ENCODE peak calls at places on chromosomes 2 and 18, in six cellular contexts. X is ELF-1, A is Caki2, D is myocyte, O is NCI-H460, S is T-helper 2 cell. Y is an unnamed sample.

GRCh38 chr18:31656754-31657153 is 27.6 kb downstream of the B4GALT6 start:
- DNase-seq in A (no peak), O (no peak), X (no peak), D (no peak), S (no peak), Y (no peak)

GRCh38 chr2:150036622-150037021 is 449.0 kb upstream of the MMADHC start:
- DNase-seq in D (no peak), O (no peak), A (no peak), X (no peak), S (no peak), Y (no peak)

GRCh38 chr18:49476664-49477411 is 10.2 kb downstream of the C18orf32 start:
- DNase-seq in O (peak), X (no peak), S (no peak), A (peak), D (peak), Y (no peak)

GRCh38 chr2:196259507-196260481 is 88.4 kb upstream of the STK17B start:
- DNase-seq in X (peak), S (peak), D (no peak), O (no peak), A (peak), Y (no peak)

GRCh38 chr2:234676109-234676858 is 179.4 kb upstream of the ARL4C start:
- DNase-seq in A (no peak), D (peak), O (no peak), S (no peak), X (no peak), Y (no peak)

GRCh38 chr2:232455426-232456255 is at the start of gene ALPI:
- DNase-seq in O (no peak), A (no peak), S (no peak), X (no peak), D (no peak), Y (no peak)

GRCh38 chr2:125581561-125581960 is 1074.4 kb upstream of the GYPC start:
- DNase-seq in O (no peak), S (no peak), A (no peak), X (no peak), D (no peak), Y (no peak)

GRCh38 chr2:18244840-18245239 is 315.6 kb downstream of the RDH14 start:
- DNase-seq in A (no peak), O (no peak), S (no peak), D (peak), X (no peak), Y (no peak)

GRCh38 chr18:35938562-35938961 is 33.9 kb upstream of the RMP24 start:
- DNase-seq in S (no peak), O (no peak), A (no peak), X (no peak), D (no peak), Y (no peak)

GRCh38 chr18:21406111-21406510 is 164.1 kb downstream of the GREB1L start:
- DNase-seq in D (peak), S (no peak), O (no peak), X (no peak), A (no peak), Y (no peak)

GRCh38 chr2:134194519-134194918 is 59.4 kb upstream of the MGAT5 start:
- DNase-seq in S (no peak), A (no peak), X (no peak), O (no peak), D (no peak), Y (no peak)

GRCh38 chr2:74815955-74816354 is 18.0 kb upstream of the HK2 start:
- DNase-seq in S (no peak), X (no peak), O (no peak), D (peak), A (no peak), Y (no peak)

GRCh38 chr2:143529118-143529720 is 400.0 kb downstream of the ARHGAP15 start:
- DNase-seq in O (no peak), S (no peak), X (no peak), D (no peak), A (no peak), Y (no peak)

GRCh38 chr18:13520306-13520705 is 206.1 kb downstream of the FAM210A start:
- DNase-seq in X (no peak), D (no peak), A (no peak), O (no peak), S (no peak), Y (no peak)

GRCh38 chr2:55296393-55296792 is 27.4 kb upstream of the MTIF2 start:
- DNase-seq in D (peak), S (no peak), O (no peak), A (no peak), X (no peak), Y (peak)

GRCh38 chr18:5574843-5575242 is 31.0 kb upstream of the EPB41L3 start:
- DNase-seq in A (no peak), D (no peak), S (no peak), O (no peak), X (no peak), Y (no peak)

GRCh38 chr2:68548396-68548795 is 81.0 kb downstream of the APLF start:
- DNase-seq in X (no peak), A (no peak), S (no peak), D (no peak), O (no peak), Y (no peak)

GRCh38 chr2:177164584-177165052 is 48.0 kb upstream of the HNRNPA3 start:
- DNase-seq in S (peak), O (peak), D (peak), X (peak), A (peak), Y (peak)

GRCh38 chr2:47026738-47027531 is 111.3 kb upstream of the MCFD2 start:
- DNase-seq in X (no peak), S (no peak), A (no peak), O (no peak), D (no peak), Y (no peak)

GRCh38 chr18:4412286-4412685 is 42.8 kb downstream of the DLGAP1 start:
- DNase-seq in D (no peak), A (no peak), X (no peak), S (no peak), O (no peak), Y (no peak)

GRCh38 chr2:3267549-3267867 is 110.1 kb downstream of the EIPR1 start:
- DNase-seq in X (no peak), A (no peak), D (no peak), O (no peak), S (no peak), Y (no peak)

GRCh38 chr2:208319403-208319802 is 53.3 kb downstream of the PIKFYVE start:
- DNase-seq in S (no peak), D (peak), X (no peak), O (no peak), A (no peak), Y (no peak)

GRCh38 chr2:237955640-237956401 is 11.0 kb upstream of the UBE2F start:
- DNase-seq in X (peak), S (no peak), D (no peak), A (no peak), O (no peak), Y (no peak)

GRCh38 chr2:12428324-12428723 is 288.4 kb upstream of the TRIB2 start:
- DNase-seq in O (no peak), A (no peak), X (peak), S (no peak), D (no peak), Y (no peak)

GRCh38 chr2:190382851-190383250 is 25.3 kb upstream of the MFSD6 start:
- DNase-seq in X (peak), S (no peak), D (peak), A (peak), O (peak), Y (peak)

GRCh38 chr2:20991031-20991430 is 52.8 kb downstream of the APOB start:
- DNase-seq in A (no peak), D (no peak), X (peak), O (no peak), S (no peak), Y (no peak)

GRCh38 chr18:1292167-1292566 is 387.5 kb downstream of the ADCYAP1 start:
- DNase-seq in A (no peak), O (no peak), S (no peak), X (no peak), D (no peak), Y (no peak)

GRCh38 chr2:127454595-127455565 is 36.7 kb downstream of the PROC start:
- DNase-seq in O (no peak), A (peak), X (no peak), D (no peak), S (no peak), Y (no peak)

GRCh38 chr2:46164581-46165301 is 132.5 kb upstream of the EPAS1 start:
- DNase-seq in A (no peak), D (peak), X (peak), S (no peak), O (no peak), Y (no peak)

GRCh38 chr2:212282596-212283330 is 255.8 kb downstream of the ERBB4 start:
- DNase-seq in X (no peak), A (no peak), D (no peak), S (no peak), O (no peak), Y (no peak)

GRCh38 chr2:119218478-119219064 is 5.1 kb upstream of the STEAP3 start:
- DNase-seq in S (no peak), X (peak), D (peak), A (peak), O (peak), Y (no peak)

GRCh38 chr2:68689553-68690537 is 44.8 kb upstream of the ARHGAP25 start:
- DNase-seq in X (no peak), A (no peak), D (no peak), O (no peak), S (no peak), Y (peak)

GRCh38 chr18:62331581-62332436 is 6.7 kb downstream of the TNFRSF11A start:
- DNase-seq in O (no peak), D (peak), S (no peak), X (no peak), A (no peak), Y (no peak)

GRCh38 chr2:33208400-33208799 is 261.6 kb downstream of the LTBP1 start:
- DNase-seq in S (no peak), X (no peak), O (no peak), D (no peak), A (no peak), Y (no peak)

GRCh38 chr2:113232123-113232522 is 46.6 kb downstream of the PAX8 start:
- DNase-seq in X (no peak), S (no peak), O (no peak), D (no peak), A (no peak), Y (no peak)

GRCh38 chr2:212727751-212728150 is 189.1 kb upstream of the ERBB4 start:
- DNase-seq in D (no peak), A (no peak), O (no peak), S (no peak), X (no peak), Y (peak)

GRCh38 chr2:207248702-207249355 is 83.1 kb upstream of the KLF7 start:
- DNase-seq in D (no peak), O (no peak), A (no peak), X (no peak), S (no peak), Y (no peak)

GRCh38 chr2:105180491-105180972 is 61.0 kb upstream of the GPR45 start:
- DNase-seq in A (no peak), S (no peak), O (no peak), X (peak), D (no peak), Y (no peak)

GRCh38 chr18:47595816-47596501 is 334.5 kb downstream of the SMAD2 start:
- DNase-seq in X (peak), S (no peak), O (peak), A (no peak), D (no peak), Y (peak)

Y was measured in GM12864.